ENCODE peak calls at places on chromosomes 4 and X, in six cellular contexts. M is CD8-positive, alpha-beta memory T cell; G is psoas muscle; Q is uterus; K is left lung; S is neural progenitor cell. Z is an unnamed sample. For H3K9me3, the result is how much of the 10 kb centered on the place peaks cover.

GRCh38 chr4:98682719-98683118 is 24.3 kb upstream of the TSPAN5 start:
- DNase-seq in S (no peak), Q (no peak), G (no peak), K (no peak), M (no peak), Z (no peak)

GRCh38 chr4:102683846-102684581 is 76.8 kb downstream of the MANBA start:
- DNase-seq in M (no peak), K (no peak), Q (no peak), S (no peak), G (no peak), Z (no peak)

GRCh38 chr4:77618383-77619241 is 13.0 kb downstream of the CXCL13 start:
- DNase-seq in K (peak), G (no peak), S (peak), M (peak), Q (peak), Z (peak)

GRCh38 chr4:69999420-69999819 is 3.7 kb downstream of the STATH start:
- DNase-seq in M (no peak), K (no peak), S (no peak), G (no peak), Q (no peak), Z (no peak)

GRCh38 chr4:2059726-2060577 is 825 bp downstream of the NAT8L start:
- DNase-seq in K (no peak), S (peak), G (no peak), Q (no peak), M (no peak), Z (no peak)

GRCh38 chrX:19721726-19722370 is 165.6 kb downstream of the SH3KBP1 start:
- DNase-seq in K (peak), S (no peak), M (no peak), G (no peak), Q (no peak), Z (no peak)

GRCh38 chr4:11514780-11515432 is 86.2 kb upstream of the HS3ST1 start:
- DNase-seq in K (no peak), G (no peak), Q (no peak), S (no peak), M (no peak), Z (no peak)

GRCh38 chr4:175346381-175346780 is 428.2 kb downstream of the ADAM29 start:
- DNase-seq in S (no peak), K (no peak), G (no peak), Q (no peak), M (no peak), Z (no peak)

GRCh38 chrX:69318651-69319305 is 153.5 kb upstream of the PJA1 start:
- DNase-seq in S (no peak), K (no peak), Q (no peak), M (no peak), G (no peak), Z (no peak)

GRCh38 chrX:22662776-22663175 is 337.0 kb upstream of the DDX53 start:
- DNase-seq in G (no peak), S (no peak), K (no peak), M (no peak), Q (no peak), Z (no peak)

GRCh38 chrX:9542765-9543119 is 77.9 kb downstream of the TBL1X start:
- DNase-seq in S (no peak), G (no peak), M (no peak), K (no peak), Q (no peak), Z (no peak)

GRCh38 chr4:25402521-25402920 is 25.5 kb downstream of the ANAPC4 start:
- DNase-seq in M (no peak), Q (no peak), G (no peak), K (no peak), S (no peak), Z (no peak)

GRCh38 chr4:159222158-159222557 is 119.3 kb downstream of the RAPGEF2 start:
- DNase-seq in S (no peak), K (no peak), M (no peak), G (no peak), Q (no peak), Z (no peak)

GRCh38 chr4:2060578-2061207 is 1.6 kb downstream of the NAT8L start:
- DNase-seq in G (peak), S (peak), K (no peak), M (no peak), Q (no peak), Z (no peak)

GRCh38 chrX:126170715-126171114 is 4.6 kb upstream of the DCAF12L2 start:
- DNase-seq in K (no peak), G (no peak), S (no peak), Q (no peak), M (no peak), Z (no peak)

GRCh38 chr4:106315476-106315967 is 487 bp downstream of the TBCK start:
- DNase-seq in M (peak), Q (no peak), S (peak), G (no peak), K (no peak), Z (peak)

GRCh38 chr4:4334798-4335520 is 44.9 kb downstream of the ZBTB49 start:
- DNase-seq in K (peak), M (peak), Q (peak), S (peak), G (peak), Z (peak)

GRCh38 chr4:158121203-158121586 is 51.6 kb downstream of the GASK1B start:
- DNase-seq in S (no peak), K (no peak), Q (peak), M (no peak), G (no peak), Z (peak)

GRCh38 chr4:181897935-181898334 is 345.3 kb upstream of the TENM3 start:
- DNase-seq in S (no peak), Q (no peak), G (no peak), K (no peak), M (no peak), Z (no peak)

GRCh38 chrX:30570505-30570904 is 7.1 kb downstream of the TASL start:
- DNase-seq in S (no peak), G (no peak), M (peak), K (no peak), Q (no peak), Z (no peak)

GRCh38 chr4:11427201-11427996 is 1.3 kb downstream of the HS3ST1 start:
- DNase-seq in S (peak), G (no peak), M (no peak), Q (no peak), K (no peak), Z (no peak)

GRCh38 chr4:82988323-82988832 is 22.2 kb downstream of the LIN54 start:
- DNase-seq in G (no peak), M (no peak), S (no peak), Q (no peak), K (no peak), Z (no peak)

GRCh38 chr4:67459164-67459563 is 86.1 kb downstream of the CENPC start:
- DNase-seq in S (no peak), Q (no peak), K (no peak), M (no peak), G (no peak), Z (no peak)

GRCh38 chr4:128709268-128709667 is 100.2 kb upstream of the JADE1 start:
- DNase-seq in M (no peak), G (no peak), S (no peak), K (no peak), Q (no peak), Z (no peak)

GRCh38 chr4:48985976-48986653 is at the start of gene CWH43:
- DNase-seq in S (peak), Q (no peak), K (no peak), M (no peak), G (no peak), Z (no peak)

GRCh38 chr4:21276046-21276445 is 575.8 kb downstream of the PACRGL start:
- DNase-seq in S (no peak), K (no peak), G (no peak), M (no peak), Q (no peak), Z (no peak)

GRCh38 chr4:1279253-1279652 is 10.4 kb upstream of the MAEA start:
- DNase-seq in S (no peak), Q (no peak), K (no peak), G (no peak), M (no peak), Z (no peak)

GRCh38 chrX:54808109-54808604 is 612 bp downstream of the MAGED2 start:
- DNase-seq in S (peak), M (no peak), G (peak), K (peak), Q (peak), Z (peak)

GRCh38 chrX:74925210-74926088 is at the start of gene NEXMIF:
- DNase-seq in G (no peak), K (no peak), M (no peak), Q (peak), S (peak), Z (peak)

GRCh38 chrX:18994713-18995112 is 10.8 kb upstream of the PHKA2 start:
- DNase-seq in K (no peak), M (no peak), G (no peak), Q (no peak), S (no peak), Z (no peak)

GRCh38 chr4:32396504-32396903 is 1676.3 kb downstream of the PCDH7 start:
- DNase-seq in G (no peak), K (no peak), Q (no peak), M (no peak), S (peak), Z (no peak)

GRCh38 chr4:89781321-89781720 is 55.6 kb downstream of the SNCA start:
- DNase-seq in M (no peak), K (no peak), S (no peak), Q (no peak), G (no peak), Z (no peak)

GRCh38 chr4:157265281-157265680 is 44.8 kb downstream of the GRIA2 start:
- DNase-seq in G (peak), Q (no peak), K (no peak), S (peak), M (no peak), Z (no peak)

GRCh38 chrX:71111851-71112468 is 583 bp upstream of the IL2RG start:
- DNase-seq in G (no peak), Q (no peak), S (no peak), K (no peak), M (peak), Z (no peak)
- H3K4me3 ChIP-seq in G (no peak), Q (no peak), S (no peak), K (peak), M (peak), Z (no peak)

GRCh38 chr4:39792128-39792527 is 94.2 kb downstream of the UBE2K start:
- DNase-seq in Q (no peak), G (no peak), K (no peak), M (no peak), S (no peak), Z (no peak)

GRCh38 chr4:39785031-39785430 is 87.1 kb downstream of the UBE2K start:
- DNase-seq in S (no peak), M (no peak), Q (no peak), G (no peak), K (no peak), Z (no peak)

GRCh38 chr4:39792529-39792928 is 94.6 kb downstream of the UBE2K start:
- DNase-seq in M (no peak), G (no peak), K (no peak), Q (no peak), S (no peak), Z (no peak)

GRCh38 chr4:39786838-39787237 is 88.9 kb downstream of the UBE2K start:
- DNase-seq in M (no peak), S (no peak), K (no peak), G (no peak), Q (no peak), Z (no peak)
- H3K27ac ChIP-seq in M (no peak), S (no peak), K (no peak), G (no peak), Q (no peak), Z (no peak)

GRCh38 chr4:153367092-153367491 is 22.6 kb downstream of the MND1 start:
- DNase-seq in Q (no peak), M (no peak), S (no peak), K (no peak), G (no peak), Z (no peak)
- H3K9me3 ChIP-seq in Q (under half), M (under half), S (under half), K (under half), G (under half), Z (under half)

DNA sequence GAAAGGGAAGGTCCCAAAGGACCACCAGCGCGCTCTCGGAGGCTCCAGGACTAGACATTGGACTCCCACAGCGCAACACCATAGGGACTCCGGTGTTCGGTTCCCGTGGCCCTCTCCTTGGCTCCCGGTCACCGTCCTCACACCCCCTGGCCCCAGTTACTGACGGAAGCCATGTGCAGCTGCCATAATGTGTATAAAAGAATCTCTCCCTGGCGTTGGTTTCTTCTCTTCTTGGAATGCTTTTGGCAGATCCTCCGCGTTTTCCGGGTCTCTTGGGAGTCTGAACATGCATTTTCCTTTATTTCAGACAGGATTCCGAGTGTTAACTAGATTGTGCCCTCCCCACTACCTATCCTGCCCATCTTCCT is 69.7 kb downstream of the FBXO8 start:
- DNase-seq in K (no peak), M (no peak), Q (no peak), S (peak), G (no peak), Z (no peak)
- H3K4me3 ChIP-seq in K (no peak), M (peak), Q (no peak), S (peak), G (peak), Z (no peak)